ENCODE peak calls at places on chromosomes 7 and 10, in four cellular contexts. O is H1, B is HCT116, F is SK-N-SH. U is an unnamed sample.

GRCh38 chr10:103661951-103662405 is 168.5 kb downstream of the NEURL1 start:
- DNase-seq in B (no peak), F (no peak), O (no peak), U (no peak)

GRCh38 chr7:54581511-54581910 is 39.3 kb downstream of the VSTM2A start:
- DNase-seq in O (no peak), F (no peak), B (no peak), U (no peak)

GRCh38 chr10:91349381-91349780 is 60.8 kb upstream of the HECTD2 start:
- DNase-seq in F (no peak), O (no peak), B (no peak), U (no peak)

GRCh38 chr10:91796332-91797076 is 1.7 kb upstream of the TNKS2 start:
- DNase-seq in F (no peak), B (no peak), O (peak; percentile 65), U (no peak)

GRCh38 chr7:55431898-55432297 is 66.8 kb downstream of the LANCL2 start:
- DNase-seq in B (no peak), O (no peak), F (no peak), U (no peak)

GRCh38 chr7:128304212-128304611 is 39.5 kb downstream of the RBM28 start:
- DNase-seq in F (no peak), O (no peak), B (no peak), U (no peak)

GRCh38 chr7:1060315-1061080 is 16.2 kb downstream of the GPR146 start:
- DNase-seq in F (no peak), O (no peak), B (no peak), U (no peak)

GRCh38 chr7:135744938-135745701 is 3.5 kb downstream of the FAM180A start:
- DNase-seq in B (peak; percentile 79), O (no peak), F (no peak), U (no peak)

GRCh38 chr10:1168763-1169162 is 112.6 kb downstream of the WDR37 start:
- DNase-seq in F (no peak), B (no peak), O (no peak), U (no peak)

GRCh38 chr10:77887631-77888355 is 38.8 kb downstream of the DLG5 start:
- DNase-seq in F (no peak), B (no peak), O (no peak), U (no peak)

GRCh38 chr7:28300488-28300887 is 111.8 kb upstream of the CREB5 start:
- DNase-seq in B (no peak), O (no peak), F (no peak), U (no peak)

GRCh38 chr7:28301148-28301641 is 111.1 kb upstream of the CREB5 start:
- DNase-seq in F (no peak), B (no peak), O (no peak), U (no peak)

GRCh38 chr7:28298870-28299484 is 113.3 kb upstream of the CREB5 start:
- DNase-seq in B (peak; percentile 48), F (peak; percentile 77), O (peak; percentile 59), U (peak; percentile 81)

GRCh38 chr7:28297821-28298439 is 114.4 kb upstream of the CREB5 start:
- DNase-seq in B (no peak), F (no peak), O (no peak), U (no peak)

DNA sequence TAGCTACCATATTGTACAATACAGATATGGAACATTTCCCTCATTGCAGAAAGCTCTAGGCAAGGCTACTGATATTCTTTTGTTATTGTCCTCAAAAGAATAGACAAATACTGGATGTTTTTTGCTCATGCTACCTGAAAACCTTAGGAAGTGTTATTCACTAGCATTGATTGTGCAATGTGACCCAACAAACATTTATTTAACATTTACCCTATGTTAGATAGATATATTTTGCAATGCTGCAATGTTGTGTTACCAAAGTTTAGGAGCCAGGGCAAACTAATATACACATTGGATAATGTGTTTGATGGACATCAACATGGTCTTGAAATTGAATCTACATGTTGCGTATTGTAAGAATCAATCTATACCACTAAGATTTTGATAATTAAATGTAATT is 112.8 kb upstream of the CREB5 start:
- DNase-seq in B (no peak), O (no peak), F (no peak), U (no peak)
- TF ChIP-seq JUND in B (no peak), O (no peak), F (no peak), U (no peak)

GRCh38 chr7:138338361-138338760 is 121.7 kb upstream of the TRIM24 start:
- DNase-seq in F (peak; percentile 13), O (no peak), B (no peak), U (no peak)
- TF ChIP-seq JUND in F (no peak), O (no peak), B (no peak), U (no peak)

GRCh38 chr7:81447351-81447952 is 322.4 kb downstream of the HGF start:
- DNase-seq in O (no peak), F (peak; percentile 50), B (peak; percentile 47), U (peak; percentile 43)
- TF ChIP-seq JUND in O (no peak), F (no peak), B (no peak), U (no peak)

GRCh38 chr10:49324711-49325110 is 25.7 kb downstream of the C10orf71 start:
- DNase-seq in O (no peak), B (no peak), F (peak; percentile 36), U (no peak)
- TF ChIP-seq JUND in O (no peak), B (no peak), F (no peak), U (no peak)

DNA sequence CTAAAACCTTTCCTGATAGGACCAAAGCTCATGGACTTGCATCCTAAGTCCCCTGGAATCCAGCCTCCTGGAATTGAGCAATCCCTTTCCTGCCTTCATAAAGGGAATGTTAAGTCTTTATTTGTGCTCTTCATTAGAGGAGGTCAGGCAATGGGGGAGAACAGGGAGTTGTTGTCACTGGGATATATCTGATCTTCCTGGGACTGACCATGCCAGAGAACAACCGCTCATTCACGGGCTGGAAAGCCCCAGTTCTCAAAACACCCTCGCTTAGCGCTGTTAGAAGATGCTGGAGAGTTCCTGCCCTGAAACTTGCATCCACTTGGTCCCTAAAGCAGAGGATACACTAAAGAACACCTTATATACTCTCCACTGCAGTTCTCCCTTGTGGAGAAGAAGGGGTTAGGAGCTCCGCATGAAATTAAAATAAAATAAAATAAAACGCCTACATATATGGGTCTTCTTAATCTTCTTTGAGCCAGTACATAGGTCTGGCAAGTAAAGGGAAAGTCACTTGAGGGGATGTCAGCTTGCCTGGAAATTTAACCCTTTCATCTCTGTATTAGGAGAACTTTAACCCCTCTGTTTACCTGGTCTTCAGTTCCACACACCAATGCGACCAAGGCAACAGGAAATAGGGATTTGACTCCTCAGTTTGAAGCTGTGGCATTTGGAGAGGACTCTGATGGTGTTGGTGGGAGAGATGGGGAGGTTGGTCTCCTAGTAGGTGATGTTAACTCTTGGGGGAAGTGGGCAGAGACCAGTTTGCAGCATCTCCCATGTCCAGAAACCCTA is 1.2 kb downstream of the SORCS1 start:
- DNase-seq in F (peak; percentile 44), B (no peak), O (no peak), U (no peak)
- TF ChIP-seq JUND in F (no peak), B (no peak), O (no peak), U (no peak)

U was measured in T47D.